ENCODE peak calls at places on chromosomes 11 and 22, in five cellular contexts. L, A, V, M and C are unnamed samples.

GRCh38 chr11:14541180-14541579 is 21.0 kb upstream of the PSMA1 start:
- DNase-seq in L (peak), V (no peak), A (peak), M (no peak), C (no peak)

GRCh38 chr22:17152340-17152739 is 6.7 kb downstream of the HDHD5 start:
- DNase-seq in M (no peak), V (no peak), L (no peak), A (no peak), C (no peak)

GRCh38 chr11:16928052-16928451 is 86.2 kb downstream of the PLEKHA7 start:
- DNase-seq in L (no peak), V (no peak), A (no peak), M (no peak), C (no peak)

GRCh38 chr11:8269636-8270035 is 6.0 kb upstream of the LMO1 start:
- DNase-seq in L (no peak), A (no peak), V (no peak), M (no peak), C (no peak)

GRCh38 chr22:50252081-50253045 is 1.3 kb upstream of the HDAC10 start:
- DNase-seq in M (no peak), A (no peak), L (peak), V (no peak), C (peak)

GRCh38 chr22:49073873-49074417 is 753.7 kb downstream of the BRD1 start:
- DNase-seq in L (no peak), A (no peak), M (no peak), V (no peak), C (no peak)

GRCh38 chr22:39994566-39995345 is at the start of gene FAM83F:
- DNase-seq in V (no peak), A (no peak), M (no peak), L (no peak), C (no peak)

GRCh38 chr11:61724437-61724836 is 28.0 kb upstream of the MYRF start:
- DNase-seq in L (no peak), V (no peak), M (no peak), A (no peak), C (no peak)

GRCh38 chr11:125173027-125173426 is 8.5 kb downstream of the PKNOX2 start:
- DNase-seq in V (no peak), A (no peak), M (no peak), L (no peak), C (no peak)

GRCh38 chr11:76655466-76656086 is 15.0 kb downstream of the LRRC32 start:
- DNase-seq in V (no peak), L (no peak), A (no peak), M (no peak), C (no peak)

GRCh38 chr22:26124991-26125725 is 44.1 kb upstream of the SEZ6L start:
- DNase-seq in L (no peak), A (no peak), M (no peak), V (no peak), C (no peak)

DNA sequence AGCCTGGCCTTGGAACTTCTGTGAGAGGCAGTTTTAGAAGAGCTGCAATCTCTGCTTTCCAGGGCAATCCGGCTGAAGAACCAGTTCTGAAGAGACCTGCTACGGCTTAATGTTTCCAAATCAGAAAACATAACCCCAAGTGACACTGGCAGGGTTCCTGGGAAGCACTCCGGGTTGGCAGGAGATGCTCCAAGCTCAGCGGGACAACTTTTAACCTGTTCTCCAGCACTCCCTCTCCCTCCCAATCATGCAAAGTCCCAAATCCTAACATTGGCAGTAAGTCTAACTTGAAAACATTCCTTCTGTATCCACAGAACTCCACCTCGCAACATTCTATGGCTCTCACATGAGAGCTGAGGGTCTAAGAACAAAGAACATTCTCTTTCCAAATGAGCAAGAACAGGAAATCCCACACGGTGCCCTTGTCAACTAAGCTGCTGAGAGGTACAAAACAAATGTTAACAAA is 48.5 kb upstream of the MN1 start:
- DNase-seq in V (no peak), L (peak), M (no peak), A (no peak), C (no peak)
- TF ChIP-seq RAD21 in V (no peak), L (no peak), M (no peak), A (no peak), C (no peak)

GRCh38 chr11:93536346-93536871 is 6.8 kb downstream of the SMCO4 start:
- DNase-seq in A (no peak), L (no peak), V (no peak), M (no peak), C (no peak)

GRCh38 chr11:93541154-93541553 is 2.0 kb downstream of the SMCO4 start:
- DNase-seq in M (no peak), V (no peak), L (no peak), A (no peak), C (no peak)

GRCh38 chr11:93537767-93538261 is 5.4 kb downstream of the SMCO4 start:
- DNase-seq in M (no peak), A (no peak), V (no peak), L (no peak), C (no peak)

GRCh38 chr11:93540337-93540736 is 2.9 kb downstream of the SMCO4 start:
- DNase-seq in A (no peak), V (no peak), L (no peak), M (no peak), C (no peak)

DNA sequence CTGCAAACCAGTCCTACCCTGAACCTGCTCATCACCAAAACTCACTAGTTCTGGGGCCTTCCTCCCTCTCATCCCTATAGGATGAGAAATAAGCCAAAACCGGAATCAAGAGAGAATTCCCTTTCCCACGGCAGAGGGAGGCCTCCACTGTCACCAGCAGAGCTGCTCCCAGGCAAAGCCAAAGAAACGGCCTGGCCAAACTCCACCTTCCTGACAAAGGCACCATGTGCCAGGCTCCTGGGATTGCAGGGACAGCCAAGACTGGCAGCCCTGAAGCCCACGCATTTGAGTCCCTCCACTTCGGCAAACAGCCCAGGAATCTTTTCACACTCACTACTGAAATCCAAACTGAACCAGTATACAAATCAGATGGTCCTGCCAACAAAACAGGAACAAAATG is 6.2 kb downstream of the SMCO4 start:
- DNase-seq in V (no peak), A (no peak), L (no peak), M (no peak), C (no peak)
- TF ChIP-seq GABPA in V (no peak), A (no peak), L (no peak), M (no peak), C (no peak)

GRCh38 chr11:93370260-93370659 is 39.7 kb downstream of the DEUP1 start:
- DNase-seq in M (no peak), L (no peak), A (no peak), V (no peak), C (no peak)
- TF ChIP-seq RAD21 in M (no peak), L (no peak), A (no peak), V (no peak), C (no peak)

GRCh38 chr11:19326499-19326898 is 85.8 kb upstream of the E2F8 start:
- DNase-seq in M (no peak), A (no peak), L (no peak), V (no peak), C (no peak)
- TF ChIP-seq GABPA in M (no peak), A (no peak), L (no peak), V (no peak), C (no peak)

GRCh38 chr11:94639901-94640721 is 72.9 kb downstream of the PIWIL4 start:
- DNase-seq in L (no peak), V (no peak), M (no peak), A (peak), C (no peak)
- TF ChIP-seq RAD21 in L (no peak), V (no peak), M (no peak), A (no peak), C (no peak)

DNA sequence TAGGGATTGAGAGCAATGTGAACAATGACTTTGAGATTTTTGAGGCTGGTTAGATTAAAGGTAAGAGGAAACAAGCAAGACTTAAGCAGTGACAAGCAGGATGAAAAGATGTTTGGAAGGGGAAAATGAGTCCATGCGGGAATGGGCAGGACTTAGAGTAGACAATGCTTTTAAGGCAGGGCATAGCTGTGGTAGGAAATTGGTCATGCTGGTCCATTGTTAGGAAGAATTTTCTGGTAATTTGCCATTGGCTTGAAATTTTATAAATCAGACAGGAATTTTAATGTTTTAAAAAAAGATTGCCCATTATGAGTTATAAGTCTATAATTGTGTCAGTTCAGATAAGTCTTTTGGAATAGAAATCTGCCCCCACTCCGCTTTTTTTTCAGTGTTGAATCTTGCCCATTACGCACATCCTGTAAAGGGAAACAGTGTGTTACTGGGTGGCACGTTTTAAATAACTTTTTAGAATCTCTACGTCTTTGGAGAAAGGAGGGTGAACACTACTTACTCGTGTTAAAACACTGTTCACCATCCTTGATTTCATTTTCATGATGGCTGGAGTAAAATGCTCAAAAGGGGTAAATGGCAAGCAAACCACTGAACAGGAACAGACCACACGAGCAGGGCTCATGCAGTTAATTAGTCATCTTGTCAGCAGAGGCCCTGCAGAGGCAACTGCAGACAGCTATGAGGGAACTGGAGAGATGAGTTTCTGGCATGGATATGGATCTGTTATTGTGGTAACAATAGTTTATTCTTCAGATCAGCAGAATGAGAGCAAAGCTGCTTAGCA is 25.0 kb downstream of the SWAP70 start:
- DNase-seq in A (no peak), V (no peak), L (no peak), M (peak), C (peak)
- TF ChIP-seq GABPA in A (no peak), V (no peak), L (no peak), M (no peak), C (no peak)

GRCh38 chr22:32905400-32905799 is 103.9 kb downstream of the TIMP3 start:
- DNase-seq in M (no peak), A (no peak), L (no peak), V (no peak), C (peak)
- TF ChIP-seq RAD21 in M (no peak), A (no peak), L (no peak), V (no peak), C (no peak)